ENCODE peak calls at places on chromosomes 4 and X, in ten cellular contexts. L, F, R, Z, T, U, O, S, V and B are unnamed samples.
A peak's percentile ranks its signal among the peaks of the same experiment; 100 is the strongest.

GRCh38 chr4:65399131-65399530 is 271.2 kb downstream of the EPHA5 start:
- DNase-seq in Z (no peak), R (no peak), V (no peak), T (no peak), L (no peak), S (no peak), O (no peak), F (no peak), U (no peak), B (no peak)

GRCh38 chr4:182254381-182254780 is 11.2 kb downstream of the TENM3 start:
- DNase-seq in F (no peak), R (no peak), T (no peak), S (no peak), O (no peak), Z (no peak), L (no peak), V (no peak), U (no peak), B (no peak)

GRCh38 chrX:108734426-108734825 is 1.9 kb downstream of the IRS4 start:
- DNase-seq in Z (no peak), U (no peak), T (no peak), O (no peak), S (no peak), R (no peak), V (no peak), F (no peak), L (no peak), B (no peak)

GRCh38 chr4:91764085-91764484 is 539.7 kb upstream of the GRID2 start:
- DNase-seq in R (no peak), T (no peak), U (no peak), F (no peak), Z (no peak), V (no peak), O (no peak), S (no peak), L (no peak), B (no peak)

GRCh38 chr4:6892190-6892908 is 17.3 kb upstream of the TBC1D14 start:
- DNase-seq in S (no peak), L (peak; percentile 82), R (no peak), Z (no peak), F (no peak), U (peak; percentile 20), T (peak; percentile 51), V (peak; percentile 59), O (no peak), B (no peak)

GRCh38 chrX:153919281-153919680 is 6.8 kb downstream of the ARHGAP4 start:
- DNase-seq in U (no peak), F (no peak), Z (no peak), S (no peak), V (no peak), O (no peak), R (no peak), L (no peak), T (no peak), B (no peak)

GRCh38 chr4:110798682-110799081 is 175.8 kb upstream of the PITX2 start:
- DNase-seq in F (no peak), T (no peak), L (peak; percentile 37), R (no peak), O (no peak), Z (no peak), S (no peak), V (no peak), U (no peak), B (no peak)

GRCh38 chrX:38426785-38427184 is 74.4 kb downstream of the OTC start:
- DNase-seq in S (peak; percentile 12), R (no peak), T (no peak), O (no peak), U (no peak), L (no peak), F (no peak), Z (peak; percentile 18), V (no peak), B (no peak)

GRCh38 chrX:39729834-39730670 is 367.7 kb downstream of the BCOR start:
- DNase-seq in T (no peak), F (no peak), R (no peak), V (no peak), U (no peak), Z (no peak), L (peak; percentile 29), O (no peak), S (no peak), B (no peak)

GRCh38 chr4:56650259-56651070 is 30.6 kb downstream of the HOPX start:
- DNase-seq in L (no peak), V (peak; percentile 21), U (no peak), Z (no peak), S (no peak), R (no peak), O (no peak), F (no peak), T (no peak), B (no peak)